ENCODE peak calls at places on chromosomes 2 and 18, in seven cellular contexts. U, M, W, X, K, O and E are unnamed samples.

GRCh38 chr2:105143467-105144127 is 97.9 kb upstream of the GPR45 start:
- DNase-seq in U (no peak), W (peak; percentile 81), O (no peak), M (peak; percentile 39), X (no peak), K (peak; percentile 12), E (peak; percentile 36)

GRCh38 chr2:1561793-1562521 is 148.7 kb downstream of the TPO start:
- DNase-seq in K (no peak), U (no peak), O (no peak), M (no peak), W (no peak), X (no peak), E (no peak)

GRCh38 chr2:30078521-30078920 is 68.3 kb upstream of the YPEL5 start:
- DNase-seq in U (no peak), O (no peak), K (no peak), X (no peak), W (no peak), M (no peak), E (no peak)

GRCh38 chr2:159349674-159350299 is 63.3 kb upstream of the WDSUB1 start:
- DNase-seq in U (no peak), W (no peak), O (no peak), M (no peak), K (no peak), X (no peak), E (no peak)

GRCh38 chr2:60152226-60152833 is 401.1 kb downstream of the BCL11A start:
- DNase-seq in W (no peak), K (no peak), M (peak; percentile 43), X (no peak), O (no peak), U (no peak), E (no peak)

GRCh38 chr2:46381263-46381849 is 84.1 kb downstream of the EPAS1 start:
- DNase-seq in O (no peak), X (no peak), U (no peak), K (no peak), M (no peak), W (no peak), E (no peak)

GRCh38 chr18:34600874-34601273 is 109.2 kb upstream of the DTNA start:
- DNase-seq in K (no peak), O (no peak), X (no peak), U (no peak), W (no peak), M (no peak), E (no peak)

GRCh38 chr2:175432021-175432420 is 250.5 kb upstream of the ATP5MC3 start:
- DNase-seq in K (peak; percentile 53), W (peak; percentile 65), X (no peak), M (no peak), O (no peak), U (no peak), E (no peak)

GRCh38 chr18:22168360-22168921 is 948 bp upstream of the GATA6 start:
- DNase-seq in X (no peak), M (no peak), K (peak; percentile 43), W (peak; percentile 72), U (no peak), O (peak; percentile 56), E (peak; percentile 20)

GRCh38 chr18:57648414-57648813 is 26.8 kb upstream of the NARS1 start:
- DNase-seq in O (no peak), K (no peak), U (no peak), W (peak; percentile 43), X (no peak), M (no peak), E (no peak)

GRCh38 chr2:142280846-142281245 is 150.0 kb upstream of the LRP1B start:
- DNase-seq in W (no peak), K (no peak), M (no peak), X (no peak), U (no peak), O (no peak), E (no peak)

GRCh38 chr2:143558665-143559064 is 429.4 kb downstream of the ARHGAP15 start:
- DNase-seq in U (no peak), M (peak; percentile 88), W (no peak), K (peak; percentile 12), X (no peak), O (no peak), E (peak; percentile 16)

GRCh38 chr2:214393796-214394195 is 17.1 kb upstream of the VWC2L start:
- DNase-seq in O (no peak), U (no peak), W (no peak), K (no peak), M (no peak), X (no peak), E (no peak)

GRCh38 chr2:113117594-113118262 is 9.7 kb upstream of the IL1RN start:
- DNase-seq in K (no peak), O (peak; percentile 46), M (peak; percentile 94), X (no peak), U (peak; percentile 89), W (no peak), E (peak; percentile 82)